ENCODE peak calls at places on chromosomes 16 and 17, in six cellular contexts. J is foreskin fibroblast, B is ACHN, A is HTR-8/SVneo, I is NCI-H460, O is H9. Z is an unnamed sample.

GRCh38 chr16:30377050-30377811 is 2.6 kb downstream of the MYL11 start:
- DNase-seq in J (no peak), A (no peak), B (no peak), I (no peak), O (no peak), Z (no peak)

GRCh38 chr17:78696016-78696992 is 85.8 kb downstream of the CYTH1 start:
- DNase-seq in J (no peak), O (no peak), A (no peak), I (no peak), B (no peak), Z (no peak)

GRCh38 chr17:42844271-42844670 is at the start of gene AOC2:
- DNase-seq in B (no peak), J (peak), A (no peak), I (no peak), O (no peak), Z (no peak)

GRCh38 chr17:82956726-82957468 is 117.1 kb upstream of the ZNF750 start:
- DNase-seq in A (no peak), B (no peak), I (no peak), J (no peak), O (peak), Z (no peak)

GRCh38 chr17:75457047-75457654 is 716 bp downstream of the TMEM94 start:
- DNase-seq in I (no peak), J (peak), B (peak), O (peak), A (peak), Z (peak)

GRCh38 chr16:874366-875181 is 74.0 kb upstream of the GNG13 start:
- DNase-seq in I (no peak), A (no peak), O (no peak), B (no peak), J (no peak), Z (no peak)

GRCh38 chr17:33779399-33779697 is 475.7 kb upstream of the CCL2 start:
- DNase-seq in J (no peak), O (no peak), A (no peak), B (no peak), I (no peak), Z (no peak)

GRCh38 chr16:6193718-6194117 is 1096.1 kb upstream of the EEF2KMT start:
- DNase-seq in A (no peak), I (no peak), B (peak), J (no peak), O (peak), Z (peak)

GRCh38 chr16:287298-287811 is 4.4 kb downstream of the PDIA2 start:
- DNase-seq in B (no peak), O (no peak), A (no peak), J (peak), I (no peak), Z (no peak)

GRCh38 chr17:76696763-76697701 is 13.7 kb downstream of the MXRA7 start:
- DNase-seq in A (no peak), I (no peak), J (no peak), O (no peak), B (no peak), Z (no peak)

GRCh38 chr17:34582185-34582900 is 3.0 kb downstream of the TMEM132E start:
- DNase-seq in J (no peak), A (no peak), B (no peak), I (no peak), O (peak), Z (no peak)

GRCh38 chr16:30095166-30096078 is 591 bp downstream of the YPEL3 start:
- DNase-seq in I (no peak), O (no peak), J (no peak), A (no peak), B (no peak), Z (no peak)

GRCh38 chr17:35540589-35541404 is 3.3 kb upstream of the SLFN12L start:
- DNase-seq in A (peak), B (peak), I (peak), O (no peak), J (peak), Z (no peak)

GRCh38 chr16:69613283-69614154 is 47.8 kb downstream of the NFAT5 start:
- DNase-seq in I (no peak), A (no peak), J (peak), O (no peak), B (no peak), Z (no peak)

GRCh38 chr17:67441052-67441738 is 64.1 kb downstream of the PITPNC1 start:
- DNase-seq in I (peak), A (peak), O (no peak), J (peak), B (peak), Z (no peak)

GRCh38 chr16:15776572-15776971 is 80.3 kb downstream of the MYH11 start:
- DNase-seq in O (no peak), I (no peak), B (no peak), A (no peak), J (no peak), Z (no peak)

Z was measured in iPS DF 19.7.